ENCODE peak calls at places on chromosomes 1 and 21, in eight cellular contexts. J, S, K, B, P, Z, F and H are unnamed samples.

GRCh38 chr1:243547906-243548305 is 292.1 kb downstream of the SDCCAG8 start:
- DNase-seq in J (no peak), K (no peak), Z (no peak), P (no peak), F (no peak), B (no peak), S (no peak), H (no peak)

GRCh38 chr21:40717008-40717407 is 129.9 kb downstream of the DSCAM start:
- DNase-seq in P (no peak), K (no peak), F (no peak), Z (no peak), J (no peak), S (no peak), B (no peak), H (no peak)

GRCh38 chr1:151124763-151125403 is 21.5 kb downstream of the SEMA6C start:
- DNase-seq in J (no peak), K (no peak), S (no peak), Z (no peak), B (no peak), P (no peak), F (no peak), H (peak; percentile 13)

GRCh38 chr1:160674415-160674814 is 27.6 kb upstream of the SLAMF1 start:
- DNase-seq in B (peak; percentile 80), F (no peak), K (no peak), Z (no peak), J (no peak), P (no peak), S (no peak), H (no peak)

GRCh38 chr1:65059930-65060538 is 88.0 kb upstream of the AK4 start:
- DNase-seq in P (peak; percentile 61), F (peak; percentile 25), Z (no peak), J (no peak), B (peak; percentile 63), K (no peak), S (no peak), H (no peak)

GRCh38 chr1:35768350-35769187 is 1.2 kb downstream of the CLSPN start:
- DNase-seq in Z (no peak), K (no peak), P (peak; percentile 26), F (no peak), J (no peak), B (peak; percentile 27), S (no peak), H (no peak)

GRCh38 chr21:46425566-46425965 is 33.1 kb upstream of the DIP2A start:
- DNase-seq in J (peak; percentile 49), F (no peak), Z (no peak), P (no peak), B (no peak), K (no peak), S (no peak), H (no peak)

GRCh38 chr1:12215118-12215517 is 14.7 kb upstream of the VPS13D start:
- DNase-seq in J (no peak), B (no peak), F (no peak), K (no peak), P (no peak), Z (no peak), S (no peak), H (no peak)

GRCh38 chr1:155134322-155134721 is 1.3 kb upstream of the SLC50A1 start:
- DNase-seq in P (peak; percentile 31), J (no peak), K (no peak), S (no peak), F (no peak), Z (no peak), B (no peak), H (no peak)

GRCh38 chr1:77889240-77889637 is 815 bp downstream of the NEXN start:
- DNase-seq in F (no peak), B (no peak), J (no peak), K (no peak), Z (no peak), S (no peak), P (peak; percentile 71), H (no peak)

GRCh38 chr1:183025782-183026774 is 2.9 kb downstream of the LAMC1 start:
- DNase-seq in F (no peak), B (peak; percentile 55), Z (no peak), J (no peak), K (no peak), P (peak; percentile 47), S (no peak), H (no peak)

GRCh38 chr1:104780470-104781078 is 1030.9 kb downstream of the AMY1C start:
- DNase-seq in P (peak; percentile 7), S (no peak), F (peak; percentile 15), J (peak; percentile 10), K (no peak), B (peak; percentile 71), Z (no peak), H (no peak)

GRCh38 chr1:182101415-182102041 is 40.0 kb upstream of the ZNF648 start:
- DNase-seq in K (no peak), F (no peak), Z (no peak), P (no peak), S (no peak), J (no peak), B (no peak), H (no peak)

GRCh38 chr1:246733706-246734105 is 9.5 kb downstream of the SCCPDH start:
- DNase-seq in B (no peak), K (no peak), J (no peak), P (peak; percentile 19), Z (no peak), S (no peak), F (no peak), H (no peak)